ENCODE peak calls at places on chromosomes 7 and 10, in nine cellular contexts. G is astrocyte of the hippocampus, C is ELF-1, Z is aorta, L is SK-MEL-5, Y is NAMALWA, F is mucosa of gallbladder, N is activated T-cell treated with anti-CD3 and anti-CD28 coated beads for 1 hour, P is PC-3. T is an unnamed sample.
A peak's percentile ranks its signal among the peaks of the same experiment; 100 is the strongest.

GRCh38 chr7:96308950-96309263 is 13.0 kb downstream of the SLC25A13 start:
- DNase-seq in L (no peak), P (no peak), C (no peak), N (no peak), Y (no peak), Z (no peak), G (no peak), F (no peak), T (no peak)

GRCh38 chr10:75042292-75042974 is 69.0 kb upstream of the SAMD8 start:
- DNase-seq in G (peak; percentile 69), F (no peak), N (no peak), Y (no peak), P (peak; percentile 93), C (no peak), Z (peak; percentile 46), L (no peak), T (no peak)

GRCh38 chr10:65571011-65571570 is 1354.7 kb upstream of the LRRTM3 start:
- DNase-seq in G (peak; percentile 5), Z (no peak), P (peak; percentile 76), F (no peak), N (no peak), C (peak; percentile 35), Y (no peak), L (peak; percentile 2), T (no peak)

GRCh38 chr7:108511939-108512338 is 14.0 kb downstream of the PNPLA8 start:
- DNase-seq in L (no peak), Y (peak; percentile 61), N (no peak), C (no peak), Z (no peak), G (no peak), P (no peak), F (no peak), T (no peak)

GRCh38 chr10:100731603-100732596 is 13.5 kb upstream of the PAX2 start:
- DNase-seq in G (no peak), N (no peak), C (peak; percentile 34), L (no peak), Z (no peak), F (no peak), P (no peak), Y (no peak), T (no peak)

GRCh38 chr10:15037691-15038090 is 6.1 kb upstream of the OLAH start:
- DNase-seq in G (no peak), F (peak; percentile 12), N (no peak), Y (no peak), C (no peak), Z (no peak), L (peak; percentile 71), P (no peak), T (no peak)

GRCh38 chr10:95787447-95787846 is 31.5 kb downstream of the ENTPD1 start:
- DNase-seq in L (no peak), C (no peak), G (no peak), P (no peak), Z (no peak), N (no peak), Y (no peak), F (no peak), T (peak; percentile 44)

GRCh38 chr7:116271161-116271979 is 61.0 kb downstream of the TES start:
- DNase-seq in C (no peak), Z (no peak), N (no peak), L (peak; percentile 42), Y (no peak), P (no peak), G (peak; percentile 30), F (peak; percentile 25), T (no peak)

GRCh38 chr10:49071221-49071761 is 44.0 kb downstream of the VSTM4 start:
- DNase-seq in P (no peak), L (no peak), G (peak; percentile 41), Z (no peak), C (no peak), Y (no peak), N (no peak), F (peak; percentile 12), T (no peak)

GRCh38 chr7:139634087-139634486 is 110.6 kb downstream of the CLEC2L start:
- DNase-seq in C (no peak), F (no peak), P (no peak), L (no peak), N (no peak), G (no peak), Z (no peak), Y (no peak), T (no peak)

GRCh38 chr7:27188666-27189559 is 3.9 kb upstream of the HOXA11 start:
- DNase-seq in L (no peak), F (no peak), Y (no peak), P (peak; percentile 86), Z (peak; percentile 80), C (peak; percentile 55), N (no peak), G (no peak), T (no peak)

T was measured in GM12865.